ENCODE peak calls at places on chromosome 18, in seven cellular contexts. One of them, this sample, is unnamed.

GRCh38 chr18:379665-380356 is 112.0 kb upstream of the THOC1 start:
- DNase-seq in HL-60: peak
- DNase-seq in hepatic stellate cell: no peak
- DNase-seq in AG04450: no peak
- DNase-seq in RPMI7951: peak
- DNase-seq in amniotic stem cell: no peak
- DNase-seq in EH: no peak
- DNase-seq in this sample: no peak

GRCh38 chr18:5998166-5998881 is 103.0 kb upstream of the TMEM200C start:
- DNase-seq in AG04450: no peak
- DNase-seq in hepatic stellate cell: no peak
- DNase-seq in EH: no peak
- DNase-seq in amniotic stem cell: no peak
- DNase-seq in HL-60: no peak
- DNase-seq in RPMI7951: no peak
- DNase-seq in this sample: no peak

GRCh38 chr18:28109781-28110460 is 67.0 kb downstream of the CDH2 start:
- DNase-seq in EH: peak
- DNase-seq in RPMI7951: no peak
- DNase-seq in hepatic stellate cell: no peak
- DNase-seq in AG04450: no peak
- DNase-seq in HL-60: no peak
- DNase-seq in amniotic stem cell: no peak
- DNase-seq in this sample: no peak

GRCh38 chr18:57583297-57583835 is 3.1 kb downstream of the FECH start:
- DNase-seq in RPMI7951: no peak
- DNase-seq in HL-60: no peak
- DNase-seq in amniotic stem cell: no peak
- DNase-seq in EH: no peak
- DNase-seq in AG04450: no peak
- DNase-seq in hepatic stellate cell: no peak
- DNase-seq in this sample: no peak

GRCh38 chr18:3664563-3665178 is 214.7 kb downstream of the TGIF1 start:
- DNase-seq in amniotic stem cell: no peak
- DNase-seq in hepatic stellate cell: no peak
- DNase-seq in AG04450: no peak
- DNase-seq in EH: no peak
- DNase-seq in RPMI7951: peak
- DNase-seq in HL-60: peak
- DNase-seq in this sample: no peak

GRCh38 chr18:3995476-3996102 is 459.5 kb downstream of the DLGAP1 start:
- DNase-seq in AG04450: peak
- DNase-seq in amniotic stem cell: peak
- DNase-seq in hepatic stellate cell: no peak
- DNase-seq in HL-60: peak
- DNase-seq in RPMI7951: peak
- DNase-seq in EH: peak
- DNase-seq in this sample: no peak

GRCh38 chr18:36546028-36546427 is 248.5 kb downstream of the FHOD3 start:
- DNase-seq in HL-60: no peak
- DNase-seq in EH: no peak
- DNase-seq in AG04450: no peak
- DNase-seq in RPMI7951: no peak
- DNase-seq in amniotic stem cell: no peak
- DNase-seq in hepatic stellate cell: no peak
- DNase-seq in this sample: no peak

GRCh38 chr18:46518438-46518837 is 138.6 kb downstream of the LOXHD1 start:
- DNase-seq in EH: peak
- DNase-seq in amniotic stem cell: no peak
- DNase-seq in AG04450: no peak
- DNase-seq in HL-60: no peak
- DNase-seq in hepatic stellate cell: no peak
- DNase-seq in RPMI7951: peak
- DNase-seq in this sample: no peak

GRCh38 chr18:52462853-52463252 is 122.9 kb downstream of the DCC start:
- DNase-seq in amniotic stem cell: no peak
- DNase-seq in AG04450: no peak
- DNase-seq in RPMI7951: no peak
- DNase-seq in HL-60: no peak
- DNase-seq in hepatic stellate cell: no peak
- DNase-seq in EH: no peak
- DNase-seq in this sample: no peak

GRCh38 chr18:49464718-49465598 is 4.5 kb upstream of the DYM start:
- DNase-seq in hepatic stellate cell: no peak
- DNase-seq in EH: peak
- DNase-seq in HL-60: peak
- DNase-seq in amniotic stem cell: no peak
- DNase-seq in RPMI7951: peak
- DNase-seq in AG04450: no peak
- DNase-seq in this sample: peak